ENCODE peak calls at places on chromosomes 5 and 9, in four cellular contexts. Z is astrocyte, B is HepG2, A is testis. L is an unnamed sample.

GRCh38 chr9:75108571-75108970 is 20.3 kb downstream of the OSTF1 start:
- DNase-seq in A (peak; percentile 54), Z (peak; percentile 64), B (no peak), L (peak; percentile 70)

GRCh38 chr5:73446631-73447233 is 1.8 kb downstream of the FOXD1 start:
- DNase-seq in A (no peak), Z (no peak), B (no peak), L (no peak)

GRCh38 chr9:21789541-21790037 is 12.8 kb upstream of the MTAP start:
- DNase-seq in Z (peak; percentile 86), A (peak; percentile 81), B (peak; percentile 83), L (peak; percentile 46)

GRCh38 chr5:159469496-159470370 is 139.4 kb upstream of the IL12B start:
- DNase-seq in Z (no peak), A (no peak), B (no peak), L (no peak)

GRCh38 chr9:37433754-37434435 is 11.4 kb downstream of the GRHPR start:
- DNase-seq in Z (no peak), B (no peak), A (peak; percentile 68), L (no peak)

GRCh38 chr9:77965445-77965844 is 66.2 kb downstream of the GNAQ start:
- DNase-seq in B (no peak), A (no peak), Z (no peak), L (no peak)

GRCh38 chr5:164672931-164673694 is 1167.7 kb downstream of the MAT2B start:
- DNase-seq in B (no peak), Z (no peak), A (no peak), L (no peak)

GRCh38 chr9:113705306-113705937 is 170.7 kb upstream of the ZNF618 start:
- DNase-seq in A (no peak), Z (no peak), B (no peak), L (no peak)

GRCh38 chr5:133581348-133581747 is 31.0 kb downstream of the FSTL4 start:
- DNase-seq in B (no peak), A (no peak), Z (no peak), L (no peak)

GRCh38 chr5:177473461-177473991 is at the start of gene DBN1:
- DNase-seq in B (no peak), A (peak; percentile 53), Z (no peak), L (no peak)

GRCh38 chr5:132445640-132445923 is 45.0 kb downstream of the IRF1 start:
- DNase-seq in Z (no peak), A (no peak), B (no peak), L (no peak)

GRCh38 chr9:96651626-96652025 is 3.5 kb downstream of the PRXL2C start:
- DNase-seq in Z (no peak), A (no peak), B (no peak), L (no peak)

GRCh38 chr9:89455356-89455824 is 42.5 kb downstream of the SEMA4D start:
- DNase-seq in B (no peak), Z (no peak), A (no peak), L (no peak)

GRCh38 chr5:59286510-59286909 is 607.0 kb downstream of the PDE4D start:
- DNase-seq in B (no peak), Z (no peak), A (no peak), L (no peak)

GRCh38 chr9:438961-439768 is 224.5 kb downstream of the DOCK8 start:
- DNase-seq in A (no peak), Z (no peak), B (no peak), L (peak; percentile 54)

GRCh38 chr9:121309171-121309570 is 41.2 kb downstream of the GSN start:
- DNase-seq in B (no peak), Z (no peak), A (no peak), L (no peak)

GRCh38 chr9:134047868-134048581 is 19.8 kb downstream of the BRD3 start:
- DNase-seq in A (no peak), B (no peak), Z (no peak), L (no peak)

GRCh38 chr5:38648703-38649291 is 92.4 kb upstream of the LIFR start:
- DNase-seq in B (no peak), A (no peak), Z (no peak), L (no peak)

GRCh38 chr9:132183134-132183533 is 21.3 kb downstream of the NTNG2 start:
- DNase-seq in B (no peak), A (no peak), Z (no peak), L (no peak)

GRCh38 chr9:127915801-127916664 is 808 bp downstream of the ST6GALNAC4 start:
- DNase-seq in Z (no peak), A (no peak), B (no peak), L (no peak)

GRCh38 chr5:112951124-112951702 is 25.4 kb upstream of the DCP2 start:
- DNase-seq in A (no peak), Z (no peak), B (no peak), L (no peak)

DNA sequence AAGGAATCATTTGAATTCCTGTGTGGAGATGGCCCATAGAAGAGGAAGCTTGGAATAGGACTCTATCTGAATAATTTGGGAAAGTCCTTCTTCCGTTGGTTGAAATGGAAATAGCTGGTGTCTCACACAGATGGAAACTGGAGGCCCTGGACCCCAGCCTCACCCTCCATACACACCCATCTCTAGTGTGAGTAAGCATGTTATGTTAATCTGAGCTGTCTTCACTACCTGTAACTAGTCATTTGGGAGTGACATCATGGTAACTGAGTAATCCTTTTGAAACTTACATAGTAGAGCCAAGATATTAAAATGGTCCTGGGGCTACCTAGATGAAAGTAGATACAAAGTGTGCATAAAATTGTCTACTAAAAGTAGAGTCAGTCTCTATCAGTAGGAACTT is 184.4 kb downstream of the CD180 start:
- DNase-seq in Z (peak; percentile 71), B (no peak), A (no peak), L (no peak)
- H3K4me1 ChIP-seq in Z (peaks cover 52% of the 10 kb centered on the region), B (peaks cover 53% of the 10 kb centered on the region), A (peaks cover 13% of the 10 kb centered on the region), L (peaks cover 22% of the 10 kb centered on the region)

GRCh38 chr5:128674837-128675446 is 136.9 kb upstream of the FBN2 start:
- DNase-seq in B (peak; percentile 14), A (peak; percentile 60), Z (peak; percentile 7), L (peak; percentile 61)

GRCh38 chr5:128671861-128672414 is 133.9 kb upstream of the FBN2 start:
- DNase-seq in Z (no peak), B (no peak), A (no peak), L (no peak)

GRCh38 chr5:128673411-128673957 is 135.4 kb upstream of the FBN2 start:
- DNase-seq in B (no peak), Z (no peak), A (no peak), L (no peak)

GRCh38 chr5:128673010-128673409 is 135.0 kb upstream of the FBN2 start:
- DNase-seq in Z (no peak), A (no peak), B (no peak), L (no peak)

DNA sequence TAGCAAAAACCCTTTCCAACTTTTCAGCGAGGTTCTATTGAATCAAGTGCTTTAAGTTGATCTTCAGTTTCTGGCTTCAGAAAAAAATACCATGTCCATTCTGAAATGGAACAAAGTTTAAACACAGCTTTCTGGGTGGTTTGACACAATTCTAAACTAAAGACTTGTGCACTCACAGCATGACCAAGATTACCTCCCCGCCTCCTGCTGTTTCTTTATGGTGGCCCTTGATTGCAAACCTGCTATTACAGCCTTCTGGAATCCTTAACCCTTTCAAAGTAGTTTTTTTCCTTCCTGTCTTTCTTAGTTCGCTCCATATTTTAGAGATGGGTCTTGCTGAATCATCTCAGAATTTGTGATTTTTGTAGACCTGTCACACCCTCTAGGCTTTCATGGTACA is 135.9 kb upstream of the FBN2 start:
- DNase-seq in B (no peak), A (no peak), Z (no peak), L (no peak)
- H3K4me3 ChIP-seq in B (no peak overlapping the region), A (no peak overlapping the region), Z (no peak overlapping the region), L (no peak overlapping the region)

GRCh38 chr5:53260446-53260845 is 150.9 kb upstream of the MOCS2 start:
- DNase-seq in A (no peak), Z (no peak), B (no peak), L (no peak)

GRCh38 chr5:53265043-53265442 is 155.5 kb upstream of the MOCS2 start:
- DNase-seq in B (no peak), Z (no peak), A (no peak), L (no peak)

GRCh38 chr5:53263151-53263550 is 153.6 kb upstream of the MOCS2 start:
- DNase-seq in Z (no peak), B (no peak), A (no peak), L (no peak)

GRCh38 chr5:53261245-53261644 is 151.7 kb upstream of the MOCS2 start:
- DNase-seq in A (no peak), B (no peak), Z (no peak), L (no peak)

GRCh38 chr5:53262348-53262970 is 152.9 kb upstream of the MOCS2 start:
- DNase-seq in Z (no peak), B (peak; percentile 2), A (peak; percentile 27), L (peak; percentile 49)
- TF ChIP-seq CTCF in Z (peak; percentile 74), B (peak; percentile 67), A (peak; percentile 26), L (peak; percentile 55)

GRCh38 chr5:138453630-138454029 is 11.6 kb upstream of the EGR1 start:
- DNase-seq in Z (no peak), B (no peak), A (no peak), L (no peak)

GRCh38 chr5:138448481-138449398 is 9.9 kb downstream of the REEP2 start:
- DNase-seq in B (no peak), A (no peak), Z (no peak), L (no peak)

GRCh38 chr5:138449501-138450239 is 10.8 kb downstream of the REEP2 start:
- DNase-seq in B (peak; percentile 63), A (peak; percentile 95), Z (peak; percentile 37), L (peak; percentile 97)

GRCh38 chr5:138452720-138453119 is 12.6 kb upstream of the EGR1 start:
- DNase-seq in A (no peak), B (no peak), Z (no peak), L (no peak)

GRCh38 chr5:138450971-138451370 is 12.1 kb downstream of the REEP2 start:
- DNase-seq in B (no peak), Z (no peak), A (no peak), L (no peak)
- H3K4me1 ChIP-seq in B (peaks cover 27% of the 10 kb centered on the region), Z (peaks cover 4% of the 10 kb centered on the region), A (peaks cover 4% of the 10 kb centered on the region), L (peaks cover 4% of the 10 kb centered on the region)

GRCh38 chr9:35488566-35489312 is 1.2 kb upstream of the RUSC2 start:
- DNase-seq in Z (no peak), A (no peak), B (peak; percentile 52), L (no peak)
- H3K4me3 ChIP-seq in Z (peak overlapping the region; percentile 90), A (no peak overlapping the region), B (peak overlapping the region; percentile 76), L (no peak overlapping the region)

DNA sequence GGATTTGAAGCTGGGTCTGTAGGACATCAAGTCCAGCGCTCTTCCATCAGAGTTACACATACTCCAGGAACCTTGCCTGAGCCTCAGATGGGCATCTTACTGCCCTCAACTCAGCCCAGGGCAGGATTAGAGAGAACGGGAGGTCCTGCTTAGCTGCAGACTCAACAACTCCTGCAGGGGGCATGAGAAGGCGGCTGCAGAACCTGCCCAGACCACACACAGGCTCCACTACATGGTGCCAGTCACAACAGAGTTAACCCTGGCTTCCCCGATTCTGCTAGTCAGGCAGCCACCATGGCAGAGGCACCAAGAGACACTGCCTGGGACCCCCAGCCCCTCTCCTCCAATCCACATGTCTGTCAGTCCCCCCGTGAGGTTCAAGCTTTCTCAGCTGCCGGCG is 23.9 kb upstream of the CPLX2 start:
- DNase-seq in Z (no peak), A (no peak), B (peak; percentile 35), L (no peak)
- TF ChIP-seq CTCF in Z (peak; percentile 8), A (no peak), B (peak; percentile 52), L (no peak)

DNA sequence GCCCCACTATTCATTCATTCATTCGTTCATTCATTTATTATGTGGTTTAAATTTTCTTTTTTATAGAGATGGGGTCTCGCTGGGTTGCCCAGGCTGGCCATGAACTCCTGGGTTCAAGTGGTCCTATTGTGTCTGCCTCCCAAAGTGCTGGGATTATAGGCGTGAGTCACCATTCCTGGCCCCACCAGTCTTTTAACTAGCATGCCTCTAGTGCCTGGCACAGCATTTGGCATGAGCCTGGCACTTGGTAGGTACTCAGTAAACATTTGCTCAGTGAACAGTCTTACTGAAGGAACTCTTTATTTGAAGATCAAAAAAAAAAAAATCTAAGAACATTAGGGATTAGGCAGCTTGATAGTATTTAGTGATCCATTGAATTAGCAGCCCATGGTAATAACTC is 98.1 kb downstream of the KDM4C start:
- DNase-seq in B (no peak), A (no peak), Z (no peak), L (no peak)
- H3K4me1 ChIP-seq in B (peaks cover 16% of the 10 kb centered on the region), A (no peaks in the 10 kb centered on the region), Z (peaks cover 10% of the 10 kb centered on the region), L (peaks cover 4% of the 10 kb centered on the region)

L was measured in adrenal gland.